ENCODE peak calls at places on chromosome 16, in nine cellular contexts. One of them, this sample, is unnamed.

GRCh38 chr16:48334325-48334724 is 50.9 kb downstream of the SIAH1 start:
- DNase-seq in MV-4-11: no peak
- DNase-seq in tibial nerve: no peak
- DNase-seq in T-helper 1 cell: no peak
- DNase-seq in M059J: no peak
- DNase-seq in CD4-positive, alpha-beta memory T cell: no peak
- DNase-seq in thoracic aorta: no peak
- DNase-seq in activated CD4-positive, alpha-beta T cell treated with anti-CD3 and anti-CD28 coated beads, Interleukin-2, amount 50 U/mL, for 48 hours: no peak
- DNase-seq in hepatic stellate cell: no peak
- DNase-seq in this sample: no peak

GRCh38 chr16:57773019-57773418 is 29.3 kb downstream of the KIFC3 start:
- DNase-seq in MV-4-11: no peak
- DNase-seq in tibial nerve: no peak
- DNase-seq in T-helper 1 cell: no peak
- DNase-seq in M059J: no peak
- DNase-seq in CD4-positive, alpha-beta memory T cell: no peak
- DNase-seq in thoracic aorta: no peak
- DNase-seq in activated CD4-positive, alpha-beta T cell treated with anti-CD3 and anti-CD28 coated beads, Interleukin-2, amount 50 U/mL, for 48 hours: no peak
- DNase-seq in hepatic stellate cell: no peak
- DNase-seq in this sample: no peak

GRCh38 chr16:4060823-4061222 is 55.4 kb downstream of the ADCY9 start:
- DNase-seq in MV-4-11: no peak
- DNase-seq in tibial nerve: no peak
- DNase-seq in T-helper 1 cell: no peak
- DNase-seq in M059J: peak; percentile 13
- DNase-seq in CD4-positive, alpha-beta memory T cell: no peak
- DNase-seq in thoracic aorta: no peak
- DNase-seq in activated CD4-positive, alpha-beta T cell treated with anti-CD3 and anti-CD28 coated beads, Interleukin-2, amount 50 U/mL, for 48 hours: no peak
- DNase-seq in hepatic stellate cell: no peak
- DNase-seq in this sample: no peak

GRCh38 chr16:50213939-50214519 is 52.3 kb upstream of the ADCY7 start:
- DNase-seq in MV-4-11: peak; percentile 28
- DNase-seq in tibial nerve: peak; percentile 28
- DNase-seq in T-helper 1 cell: no peak
- DNase-seq in M059J: peak; percentile 56
- DNase-seq in CD4-positive, alpha-beta memory T cell: peak; percentile 53
- DNase-seq in thoracic aorta: no peak
- DNase-seq in activated CD4-positive, alpha-beta T cell treated with anti-CD3 and anti-CD28 coated beads, Interleukin-2, amount 50 U/mL, for 48 hours: no peak
- DNase-seq in hepatic stellate cell: peak; percentile 29
- DNase-seq in this sample: no peak

GRCh38 chr16:89193021-89193575 is 7.2 kb downstream of the SLC22A31 start:
- DNase-seq in MV-4-11: peak; percentile 65
- DNase-seq in tibial nerve: no peak
- DNase-seq in T-helper 1 cell: no peak
- DNase-seq in M059J: no peak
- DNase-seq in CD4-positive, alpha-beta memory T cell: peak; percentile 53
- DNase-seq in thoracic aorta: no peak
- DNase-seq in activated CD4-positive, alpha-beta T cell treated with anti-CD3 and anti-CD28 coated beads, Interleukin-2, amount 50 U/mL, for 48 hours: peak; percentile 43
- DNase-seq in hepatic stellate cell: peak; percentile 60
- DNase-seq in this sample: peak; percentile 51

GRCh38 chr16:85389679-85390470 is 223.2 kb upstream of the GSE1 start:
- DNase-seq in MV-4-11: no peak
- DNase-seq in tibial nerve: no peak
- DNase-seq in T-helper 1 cell: no peak
- DNase-seq in M059J: no peak
- DNase-seq in CD4-positive, alpha-beta memory T cell: no peak
- DNase-seq in thoracic aorta: no peak
- DNase-seq in activated CD4-positive, alpha-beta T cell treated with anti-CD3 and anti-CD28 coated beads, Interleukin-2, amount 50 U/mL, for 48 hours: no peak
- DNase-seq in hepatic stellate cell: no peak
- DNase-seq in this sample: no peak

GRCh38 chr16:30949655-30950515 is 1.0 kb downstream of the ORAI3 start:
- DNase-seq in MV-4-11: peak; percentile 92
- DNase-seq in tibial nerve: peak; percentile 87
- DNase-seq in T-helper 1 cell: no peak
- DNase-seq in M059J: peak; percentile 94
- DNase-seq in CD4-positive, alpha-beta memory T cell: no peak
- DNase-seq in thoracic aorta: no peak
- DNase-seq in activated CD4-positive, alpha-beta T cell treated with anti-CD3 and anti-CD28 coated beads, Interleukin-2, amount 50 U/mL, for 48 hours: peak; percentile 62
- DNase-seq in hepatic stellate cell: peak; percentile 68
- DNase-seq in this sample: no peak

GRCh38 chr16:7400117-7400890 is 67.7 kb downstream of the RBFOX1 start:
- DNase-seq in MV-4-11: no peak
- DNase-seq in tibial nerve: no peak
- DNase-seq in T-helper 1 cell: no peak
- DNase-seq in M059J: no peak
- DNase-seq in CD4-positive, alpha-beta memory T cell: no peak
- DNase-seq in thoracic aorta: no peak
- DNase-seq in activated CD4-positive, alpha-beta T cell treated with anti-CD3 and anti-CD28 coated beads, Interleukin-2, amount 50 U/mL, for 48 hours: no peak
- DNase-seq in hepatic stellate cell: no peak
- DNase-seq in this sample: no peak

GRCh38 chr16:77574867-77575619 is 140.2 kb upstream of the ADAMTS18 start:
- DNase-seq in MV-4-11: no peak
- DNase-seq in tibial nerve: no peak
- DNase-seq in T-helper 1 cell: no peak
- DNase-seq in M059J: peak; percentile 37
- DNase-seq in CD4-positive, alpha-beta memory T cell: no peak
- DNase-seq in thoracic aorta: no peak
- DNase-seq in activated CD4-positive, alpha-beta T cell treated with anti-CD3 and anti-CD28 coated beads, Interleukin-2, amount 50 U/mL, for 48 hours: no peak
- DNase-seq in hepatic stellate cell: no peak
- DNase-seq in this sample: no peak

GRCh38 chr16:14014284-14014625 is 56.9 kb upstream of the MRTFB start:
- DNase-seq in MV-4-11: no peak
- DNase-seq in tibial nerve: no peak
- DNase-seq in T-helper 1 cell: no peak
- DNase-seq in M059J: no peak
- DNase-seq in CD4-positive, alpha-beta memory T cell: no peak
- DNase-seq in thoracic aorta: no peak
- DNase-seq in activated CD4-positive, alpha-beta T cell treated with anti-CD3 and anti-CD28 coated beads, Interleukin-2, amount 50 U/mL, for 48 hours: no peak
- DNase-seq in hepatic stellate cell: no peak
- DNase-seq in this sample: no peak

GRCh38 chr16:65121870-65122723 is at the start of gene CDH11:
- DNase-seq in MV-4-11: no peak
- DNase-seq in tibial nerve: peak; percentile 56
- DNase-seq in T-helper 1 cell: no peak
- DNase-seq in M059J: peak; percentile 80
- DNase-seq in CD4-positive, alpha-beta memory T cell: no peak
- DNase-seq in thoracic aorta: no peak
- DNase-seq in activated CD4-positive, alpha-beta T cell treated with anti-CD3 and anti-CD28 coated beads, Interleukin-2, amount 50 U/mL, for 48 hours: no peak
- DNase-seq in hepatic stellate cell: peak; percentile 82
- DNase-seq in this sample: no peak

GRCh38 chr16:72467157-72467759 is 295.3 kb upstream of the PMFBP1 start:
- DNase-seq in MV-4-11: peak; percentile 46
- DNase-seq in tibial nerve: no peak
- DNase-seq in T-helper 1 cell: no peak
- DNase-seq in M059J: peak; percentile 56
- DNase-seq in CD4-positive, alpha-beta memory T cell: no peak
- DNase-seq in thoracic aorta: no peak
- DNase-seq in activated CD4-positive, alpha-beta T cell treated with anti-CD3 and anti-CD28 coated beads, Interleukin-2, amount 50 U/mL, for 48 hours: no peak
- DNase-seq in hepatic stellate cell: peak; percentile 11
- DNase-seq in this sample: no peak

GRCh38 chr16:84650062-84650991 is 2.0 kb downstream of the KLHL36 start:
- DNase-seq in MV-4-11: no peak
- DNase-seq in tibial nerve: no peak
- DNase-seq in T-helper 1 cell: no peak
- DNase-seq in M059J: peak; percentile 54
- DNase-seq in CD4-positive, alpha-beta memory T cell: no peak
- DNase-seq in thoracic aorta: no peak
- DNase-seq in activated CD4-positive, alpha-beta T cell treated with anti-CD3 and anti-CD28 coated beads, Interleukin-2, amount 50 U/mL, for 48 hours: no peak
- DNase-seq in hepatic stellate cell: peak; percentile 81
- DNase-seq in this sample: no peak

GRCh38 chr16:3731126-3731935 is 14.0 kb upstream of the TRAP1 start:
- DNase-seq in MV-4-11: no peak
- DNase-seq in tibial nerve: no peak
- DNase-seq in T-helper 1 cell: no peak
- DNase-seq in M059J: no peak
- DNase-seq in CD4-positive, alpha-beta memory T cell: no peak
- DNase-seq in thoracic aorta: no peak
- DNase-seq in activated CD4-positive, alpha-beta T cell treated with anti-CD3 and anti-CD28 coated beads, Interleukin-2, amount 50 U/mL, for 48 hours: no peak
- DNase-seq in hepatic stellate cell: no peak
- DNase-seq in this sample: no peak

GRCh38 chr16:55853114-55853513 is 20.2 kb upstream of the CES1 start:
- DNase-seq in MV-4-11: peak; percentile 63
- DNase-seq in tibial nerve: no peak
- DNase-seq in T-helper 1 cell: no peak
- DNase-seq in M059J: peak; percentile 31
- DNase-seq in CD4-positive, alpha-beta memory T cell: no peak
- DNase-seq in thoracic aorta: no peak
- DNase-seq in activated CD4-positive, alpha-beta T cell treated with anti-CD3 and anti-CD28 coated beads, Interleukin-2, amount 50 U/mL, for 48 hours: no peak
- DNase-seq in hepatic stellate cell: no peak
- DNase-seq in this sample: no peak

GRCh38 chr16:86828202-86828601 is 249.9 kb downstream of the FOXL1 start:
- DNase-seq in MV-4-11: no peak
- DNase-seq in tibial nerve: no peak
- DNase-seq in T-helper 1 cell: no peak
- DNase-seq in M059J: no peak
- DNase-seq in CD4-positive, alpha-beta memory T cell: no peak
- DNase-seq in thoracic aorta: no peak
- DNase-seq in activated CD4-positive, alpha-beta T cell treated with anti-CD3 and anti-CD28 coated beads, Interleukin-2, amount 50 U/mL, for 48 hours: no peak
- DNase-seq in hepatic stellate cell: no peak
- DNase-seq in this sample: no peak

GRCh38 chr16:17015702-17016101 is 455.1 kb downstream of the XYLT1 start:
- DNase-seq in MV-4-11: no peak
- DNase-seq in tibial nerve: no peak
- DNase-seq in T-helper 1 cell: no peak
- DNase-seq in M059J: no peak
- DNase-seq in CD4-positive, alpha-beta memory T cell: no peak
- DNase-seq in thoracic aorta: no peak
- DNase-seq in activated CD4-positive, alpha-beta T cell treated with anti-CD3 and anti-CD28 coated beads, Interleukin-2, amount 50 U/mL, for 48 hours: no peak
- DNase-seq in hepatic stellate cell: no peak
- DNase-seq in this sample: no peak

GRCh38 chr16:24523569-24523968 is 15.8 kb upstream of the RBBP6 start:
- DNase-seq in MV-4-11: no peak
- DNase-seq in tibial nerve: no peak
- DNase-seq in T-helper 1 cell: no peak
- DNase-seq in M059J: no peak
- DNase-seq in CD4-positive, alpha-beta memory T cell: no peak
- DNase-seq in thoracic aorta: no peak
- DNase-seq in activated CD4-positive, alpha-beta T cell treated with anti-CD3 and anti-CD28 coated beads, Interleukin-2, amount 50 U/mL, for 48 hours: no peak
- DNase-seq in hepatic stellate cell: no peak
- DNase-seq in this sample: no peak

GRCh38 chr16:68040506-68041288 is 17.6 kb downstream of the DUS2 start:
- DNase-seq in MV-4-11: peak; percentile 49
- DNase-seq in tibial nerve: peak; percentile 89
- DNase-seq in T-helper 1 cell: peak; percentile 86
- DNase-seq in M059J: peak; percentile 70
- DNase-seq in CD4-positive, alpha-beta memory T cell: peak; percentile 84
- DNase-seq in thoracic aorta: peak; percentile 43
- DNase-seq in activated CD4-positive, alpha-beta T cell treated with anti-CD3 and anti-CD28 coated beads, Interleukin-2, amount 50 U/mL, for 48 hours: peak; percentile 91
- DNase-seq in hepatic stellate cell: peak; percentile 73
- DNase-seq in this sample: peak; percentile 88

GRCh38 chr16:73778872-73779271 is 517.7 kb upstream of the PSMD7 start:
- DNase-seq in MV-4-11: no peak
- DNase-seq in tibial nerve: no peak
- DNase-seq in T-helper 1 cell: no peak
- DNase-seq in M059J: no peak
- DNase-seq in CD4-positive, alpha-beta memory T cell: no peak
- DNase-seq in thoracic aorta: no peak
- DNase-seq in activated CD4-positive, alpha-beta T cell treated with anti-CD3 and anti-CD28 coated beads, Interleukin-2, amount 50 U/mL, for 48 hours: no peak
- DNase-seq in hepatic stellate cell: no peak
- DNase-seq in this sample: no peak

GRCh38 chr16:84193480-84193879 is 2.5 kb downstream of the ADAD2 start:
- DNase-seq in MV-4-11: no peak
- DNase-seq in tibial nerve: no peak
- DNase-seq in T-helper 1 cell: no peak
- DNase-seq in M059J: no peak
- DNase-seq in CD4-positive, alpha-beta memory T cell: no peak
- DNase-seq in thoracic aorta: no peak
- DNase-seq in activated CD4-positive, alpha-beta T cell treated with anti-CD3 and anti-CD28 coated beads, Interleukin-2, amount 50 U/mL, for 48 hours: no peak
- DNase-seq in hepatic stellate cell: no peak
- DNase-seq in this sample: no peak

GRCh38 chr16:11946433-11946832 is 4.6 kb upstream of the NPIPB2 start:
- DNase-seq in MV-4-11: no peak
- DNase-seq in tibial nerve: no peak
- DNase-seq in T-helper 1 cell: no peak
- DNase-seq in M059J: peak; percentile 47
- DNase-seq in CD4-positive, alpha-beta memory T cell: no peak
- DNase-seq in thoracic aorta: no peak
- DNase-seq in activated CD4-positive, alpha-beta T cell treated with anti-CD3 and anti-CD28 coated beads, Interleukin-2, amount 50 U/mL, for 48 hours: no peak
- DNase-seq in hepatic stellate cell: no peak
- DNase-seq in this sample: no peak

GRCh38 chr16:27678955-27679354 is 129.0 kb downstream of the KATNIP start:
- DNase-seq in MV-4-11: no peak
- DNase-seq in tibial nerve: no peak
- DNase-seq in T-helper 1 cell: no peak
- DNase-seq in M059J: no peak
- DNase-seq in CD4-positive, alpha-beta memory T cell: no peak
- DNase-seq in thoracic aorta: no peak
- DNase-seq in activated CD4-positive, alpha-beta T cell treated with anti-CD3 and anti-CD28 coated beads, Interleukin-2, amount 50 U/mL, for 48 hours: no peak
- DNase-seq in hepatic stellate cell: no peak
- DNase-seq in this sample: no peak

GRCh38 chr16:74984194-74984669 is 691 bp downstream of the WDR59 start:
- DNase-seq in MV-4-11: peak; percentile 16
- DNase-seq in tibial nerve: no peak
- DNase-seq in T-helper 1 cell: peak; percentile 17
- DNase-seq in M059J: peak; percentile 20
- DNase-seq in CD4-positive, alpha-beta memory T cell: no peak
- DNase-seq in thoracic aorta: no peak
- DNase-seq in activated CD4-positive, alpha-beta T cell treated with anti-CD3 and anti-CD28 coated beads, Interleukin-2, amount 50 U/mL, for 48 hours: peak; percentile 35
- DNase-seq in hepatic stellate cell: peak; percentile 33
- DNase-seq in this sample: peak; percentile 16

GRCh38 chr16:56861092-56861610 is 3.9 kb upstream of the SLC12A3 start:
- DNase-seq in MV-4-11: no peak
- DNase-seq in tibial nerve: no peak
- DNase-seq in T-helper 1 cell: no peak
- DNase-seq in M059J: peak; percentile 92
- DNase-seq in CD4-positive, alpha-beta memory T cell: no peak
- DNase-seq in thoracic aorta: no peak
- DNase-seq in activated CD4-positive, alpha-beta T cell treated with anti-CD3 and anti-CD28 coated beads, Interleukin-2, amount 50 U/mL, for 48 hours: no peak
- DNase-seq in hepatic stellate cell: no peak
- DNase-seq in this sample: no peak

GRCh38 chr16:86733526-86734254 is 155.3 kb downstream of the FOXL1 start:
- DNase-seq in MV-4-11: no peak
- DNase-seq in tibial nerve: no peak
- DNase-seq in T-helper 1 cell: no peak
- DNase-seq in M059J: no peak
- DNase-seq in CD4-positive, alpha-beta memory T cell: no peak
- DNase-seq in thoracic aorta: no peak
- DNase-seq in activated CD4-positive, alpha-beta T cell treated with anti-CD3 and anti-CD28 coated beads, Interleukin-2, amount 50 U/mL, for 48 hours: no peak
- DNase-seq in hepatic stellate cell: no peak
- DNase-seq in this sample: no peak

GRCh38 chr16:85254921-85255320 is 142.6 kb upstream of the CIBAR2 start:
- DNase-seq in MV-4-11: no peak
- DNase-seq in tibial nerve: no peak
- DNase-seq in T-helper 1 cell: no peak
- DNase-seq in M059J: no peak
- DNase-seq in CD4-positive, alpha-beta memory T cell: no peak
- DNase-seq in thoracic aorta: no peak
- DNase-seq in activated CD4-positive, alpha-beta T cell treated with anti-CD3 and anti-CD28 coated beads, Interleukin-2, amount 50 U/mL, for 48 hours: no peak
- DNase-seq in hepatic stellate cell: no peak
- DNase-seq in this sample: no peak